ENCODE peak calls at places on chromosomes 16 and 17, in eight cellular contexts. One of them, this sample, is unnamed.

GRCh38 chr17:17514993-17515920 is 19.1 kb upstream of the RASD1 start:
- DNase-seq in lower lobe of right lung: no peak
- DNase-seq in GM23248: no peak
- DNase-seq in OCI-LY7: no peak
- DNase-seq in A549: no peak
- DNase-seq in naive thymus-derived CD4-positive, alpha-beta T cell: no peak
- DNase-seq in pancreas: no peak
- DNase-seq in BE2C: peak; percentile 41
- DNase-seq in this sample: no peak

GRCh38 chr16:51773491-51773890 is 622.4 kb upstream of the SALL1 start:
- DNase-seq in GM23248: no peak
- DNase-seq in naive thymus-derived CD4-positive, alpha-beta T cell: no peak
- DNase-seq in A549: no peak
- DNase-seq in lower lobe of right lung: no peak
- DNase-seq in OCI-LY7: no peak
- DNase-seq in pancreas: no peak
- DNase-seq in BE2C: no peak
- DNase-seq in this sample: no peak

GRCh38 chr16:20089246-20089965 is 15.7 kb upstream of the GPR139 start:
- DNase-seq in lower lobe of right lung: no peak
- DNase-seq in GM23248: no peak
- DNase-seq in naive thymus-derived CD4-positive, alpha-beta T cell: no peak
- DNase-seq in A549: no peak
- DNase-seq in BE2C: no peak
- DNase-seq in pancreas: no peak
- DNase-seq in OCI-LY7: no peak
- DNase-seq in this sample: no peak

GRCh38 chr17:66169839-66170238 is 22.1 kb downstream of the CEP112 start:
- DNase-seq in pancreas: no peak
- DNase-seq in GM23248: no peak
- DNase-seq in BE2C: no peak
- DNase-seq in A549: no peak
- DNase-seq in OCI-LY7: no peak
- DNase-seq in lower lobe of right lung: no peak
- DNase-seq in naive thymus-derived CD4-positive, alpha-beta T cell: no peak
- DNase-seq in this sample: no peak

GRCh38 chr16:23362460-23363317 is 60.6 kb downstream of the SCNN1B start:
- DNase-seq in BE2C: no peak
- DNase-seq in naive thymus-derived CD4-positive, alpha-beta T cell: no peak
- DNase-seq in A549: no peak
- DNase-seq in pancreas: peak; percentile 72
- DNase-seq in GM23248: no peak
- DNase-seq in lower lobe of right lung: peak; percentile 91
- DNase-seq in OCI-LY7: no peak
- DNase-seq in this sample: peak; percentile 76

GRCh38 chr16:50202926-50203624 is 50.0 kb downstream of the TENT4B start:
- DNase-seq in lower lobe of right lung: no peak
- DNase-seq in naive thymus-derived CD4-positive, alpha-beta T cell: no peak
- DNase-seq in pancreas: no peak
- DNase-seq in OCI-LY7: no peak
- DNase-seq in BE2C: no peak
- DNase-seq in GM23248: peak; percentile 91
- DNase-seq in A549: peak; percentile 76
- DNase-seq in this sample: no peak

GRCh38 chr17:59914274-59914854 is 21.4 kb downstream of the RPS6KB1 start:
- DNase-seq in lower lobe of right lung: no peak
- DNase-seq in pancreas: no peak
- DNase-seq in A549: peak; percentile 78
- DNase-seq in GM23248: peak; percentile 68
- DNase-seq in naive thymus-derived CD4-positive, alpha-beta T cell: peak; percentile 37
- DNase-seq in OCI-LY7: peak; percentile 67
- DNase-seq in BE2C: peak; percentile 25
- DNase-seq in this sample: no peak

GRCh38 chr17:9676742-9677387 is 31.5 kb downstream of the USP43 start:
- DNase-seq in OCI-LY7: no peak
- DNase-seq in pancreas: no peak
- DNase-seq in lower lobe of right lung: no peak
- DNase-seq in BE2C: no peak
- DNase-seq in naive thymus-derived CD4-positive, alpha-beta T cell: no peak
- DNase-seq in GM23248: peak; percentile 70
- DNase-seq in A549: peak; percentile 69
- DNase-seq in this sample: no peak

GRCh38 chr16:35747658-35748455 is 2288.4 kb downstream of the TP53TG3F start:
- DNase-seq in lower lobe of right lung: no peak
- DNase-seq in pancreas: no peak
- DNase-seq in OCI-LY7: no peak
- DNase-seq in BE2C: no peak
- DNase-seq in naive thymus-derived CD4-positive, alpha-beta T cell: no peak
- DNase-seq in GM23248: no peak
- DNase-seq in A549: no peak
- DNase-seq in this sample: peak; percentile 40

GRCh38 chr16:12484426-12484825 is 319.3 kb downstream of the CPPED1 start:
- DNase-seq in OCI-LY7: no peak
- DNase-seq in A549: no peak
- DNase-seq in lower lobe of right lung: no peak
- DNase-seq in pancreas: no peak
- DNase-seq in BE2C: no peak
- DNase-seq in naive thymus-derived CD4-positive, alpha-beta T cell: no peak
- DNase-seq in GM23248: no peak
- DNase-seq in this sample: no peak

GRCh38 chr16:84005391-84005790 is 37.2 kb downstream of the SLC38A8 start:
- DNase-seq in lower lobe of right lung: no peak
- DNase-seq in BE2C: no peak
- DNase-seq in naive thymus-derived CD4-positive, alpha-beta T cell: no peak
- DNase-seq in GM23248: no peak
- DNase-seq in pancreas: no peak
- DNase-seq in A549: no peak
- DNase-seq in OCI-LY7: no peak
- DNase-seq in this sample: no peak

GRCh38 chr16:56637814-56638750 is at the start of gene MT1A:
- DNase-seq in A549: peak; percentile 23
- DNase-seq in naive thymus-derived CD4-positive, alpha-beta T cell: no peak
- DNase-seq in GM23248: peak; percentile 74
- DNase-seq in lower lobe of right lung: peak; percentile 74
- DNase-seq in pancreas: peak; percentile 81
- DNase-seq in BE2C: no peak
- DNase-seq in OCI-LY7: no peak
- DNase-seq in this sample: peak; percentile 89

GRCh38 chr17:50048988-50049387 is 6.9 kb upstream of the ITGA3 start:
- DNase-seq in lower lobe of right lung: no peak
- DNase-seq in OCI-LY7: no peak
- DNase-seq in pancreas: no peak
- DNase-seq in A549: no peak
- DNase-seq in BE2C: no peak
- DNase-seq in naive thymus-derived CD4-positive, alpha-beta T cell: no peak
- DNase-seq in GM23248: no peak
- DNase-seq in this sample: no peak
- H3K4me1 ChIP-seq in lower lobe of right lung: peaks cover 65% of the 10 kb centered on the region
- H3K4me1 ChIP-seq in OCI-LY7: peaks cover 22% of the 10 kb centered on the region
- H3K4me1 ChIP-seq in pancreas: peaks cover 42% of the 10 kb centered on the region
- H3K4me1 ChIP-seq in A549: peaks cover 96% of the 10 kb centered on the region
- H3K4me1 ChIP-seq in BE2C: no peaks in the 10 kb centered on the region
- H3K4me1 ChIP-seq in naive thymus-derived CD4-positive, alpha-beta T cell: no peaks in the 10 kb centered on the region
- H3K4me1 ChIP-seq in GM23248: peaks cover 62% of the 10 kb centered on the region
- H3K4me1 ChIP-seq in this sample: peaks cover 71% of the 10 kb centered on the region

GRCh38 chr17:4490637-4491061 is 8.0 kb upstream of the SPNS2 start:
- DNase-seq in naive thymus-derived CD4-positive, alpha-beta T cell: no peak
- DNase-seq in lower lobe of right lung: no peak
- DNase-seq in GM23248: no peak
- DNase-seq in OCI-LY7: no peak
- DNase-seq in A549: no peak
- DNase-seq in pancreas: no peak
- DNase-seq in BE2C: no peak
- DNase-seq in this sample: no peak
- H3K4me1 ChIP-seq in naive thymus-derived CD4-positive, alpha-beta T cell: peaks cover 4% of the 10 kb centered on the region
- H3K4me1 ChIP-seq in lower lobe of right lung: peaks cover 20% of the 10 kb centered on the region
- H3K4me1 ChIP-seq in GM23248: no peaks in the 10 kb centered on the region
- H3K4me1 ChIP-seq in OCI-LY7: peaks cover 22% of the 10 kb centered on the region
- H3K4me1 ChIP-seq in A549: peaks cover 22% of the 10 kb centered on the region
- H3K4me1 ChIP-seq in pancreas: no peaks in the 10 kb centered on the region
- H3K4me1 ChIP-seq in BE2C: no peaks in the 10 kb centered on the region
- H3K4me1 ChIP-seq in this sample: peaks cover 24% of the 10 kb centered on the region

DNA sequence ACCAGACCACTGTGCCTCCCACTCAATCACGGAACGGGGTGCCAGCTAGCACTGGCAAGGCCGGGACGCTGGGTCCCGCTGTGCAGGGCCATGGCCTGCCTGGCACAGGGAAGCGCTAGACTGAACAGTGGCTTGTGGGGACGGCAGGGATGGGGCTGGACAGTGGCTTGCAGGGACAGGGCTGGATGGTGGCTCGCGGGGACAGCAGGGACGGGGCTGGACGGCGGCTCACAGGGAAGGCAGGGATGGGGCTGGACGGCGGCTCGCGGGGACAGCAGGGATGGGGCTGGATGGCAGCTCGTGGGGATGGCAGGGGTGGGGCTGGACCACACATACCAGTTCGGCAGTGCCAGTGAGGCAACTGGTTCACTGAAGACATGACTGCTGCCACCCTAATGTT is 32.6 kb downstream of the LMF1 start:
- DNase-seq in BE2C: no peak
- DNase-seq in A549: no peak
- DNase-seq in pancreas: no peak
- DNase-seq in OCI-LY7: no peak
- DNase-seq in naive thymus-derived CD4-positive, alpha-beta T cell: no peak
- DNase-seq in lower lobe of right lung: no peak
- DNase-seq in GM23248: no peak
- DNase-seq in this sample: peak; percentile 61
- H3K4me1 ChIP-seq in BE2C: no peaks in the 10 kb centered on the region
- H3K4me1 ChIP-seq in A549: no peaks in the 10 kb centered on the region
- H3K4me1 ChIP-seq in pancreas: no peaks in the 10 kb centered on the region
- H3K4me1 ChIP-seq in OCI-LY7: no peaks in the 10 kb centered on the region
- H3K4me1 ChIP-seq in naive thymus-derived CD4-positive, alpha-beta T cell: no peaks in the 10 kb centered on the region
- H3K4me1 ChIP-seq in lower lobe of right lung: no peaks in the 10 kb centered on the region
- H3K4me1 ChIP-seq in GM23248: no peaks in the 10 kb centered on the region
- H3K4me1 ChIP-seq in this sample: no peaks in the 10 kb centered on the region

DNA sequence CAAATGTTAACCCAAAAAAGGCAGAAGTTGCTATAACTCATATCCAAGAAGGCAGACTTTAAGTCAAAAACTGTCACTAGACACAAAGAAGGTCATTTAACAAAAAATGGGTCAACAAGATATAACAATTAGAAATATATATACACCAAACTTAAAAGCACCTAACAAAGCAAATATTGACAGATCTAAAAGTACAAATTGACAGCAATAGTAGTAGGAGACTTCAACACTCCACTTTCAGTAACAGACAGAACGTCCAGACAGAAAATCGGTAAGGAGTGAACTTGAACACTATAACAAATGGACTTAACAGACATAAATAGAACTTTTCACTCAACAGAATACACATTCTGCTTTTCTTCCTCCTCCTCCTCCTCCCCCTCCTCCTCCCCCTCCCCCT is 40.9 kb upstream of the MYLK3 start:
- DNase-seq in pancreas: no peak
- DNase-seq in BE2C: no peak
- DNase-seq in GM23248: no peak
- DNase-seq in naive thymus-derived CD4-positive, alpha-beta T cell: no peak
- DNase-seq in OCI-LY7: no peak
- DNase-seq in A549: no peak
- DNase-seq in lower lobe of right lung: no peak
- DNase-seq in this sample: no peak
- H3K4me1 ChIP-seq in pancreas: peaks cover 8% of the 10 kb centered on the region
- H3K4me1 ChIP-seq in BE2C: peaks cover 4% of the 10 kb centered on the region
- H3K4me1 ChIP-seq in GM23248: no peaks in the 10 kb centered on the region
- H3K4me1 ChIP-seq in naive thymus-derived CD4-positive, alpha-beta T cell: peaks cover 10% of the 10 kb centered on the region
- H3K4me1 ChIP-seq in OCI-LY7: peaks cover 43% of the 10 kb centered on the region
- H3K4me1 ChIP-seq in A549: peaks cover 3% of the 10 kb centered on the region
- H3K4me1 ChIP-seq in lower lobe of right lung: no peaks in the 10 kb centered on the region
- H3K4me1 ChIP-seq in this sample: no peaks in the 10 kb centered on the region

DNA sequence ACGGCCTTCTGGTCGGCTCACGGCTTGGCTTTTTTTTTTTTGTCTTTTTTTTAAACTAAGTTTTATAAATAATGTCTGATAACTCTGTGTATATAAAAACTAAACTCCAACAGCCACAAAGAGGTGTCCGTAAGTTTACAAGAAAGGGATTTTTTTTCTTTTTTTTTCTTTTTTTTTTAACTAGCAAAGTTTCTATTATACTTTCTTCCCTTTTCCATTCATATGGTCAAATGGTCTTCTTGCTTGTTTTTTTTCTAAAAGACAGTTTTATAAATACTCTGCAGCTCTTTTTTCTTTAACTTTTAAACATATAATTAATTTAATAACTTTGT is 3.5 kb upstream of the SIRT7 start:
- DNase-seq in pancreas: no peak
- DNase-seq in A549: no peak
- DNase-seq in lower lobe of right lung: no peak
- DNase-seq in GM23248: no peak
- DNase-seq in OCI-LY7: no peak
- DNase-seq in naive thymus-derived CD4-positive, alpha-beta T cell: no peak
- DNase-seq in BE2C: no peak
- DNase-seq in this sample: no peak
- H3K4me1 ChIP-seq in pancreas: peaks cover 45% of the 10 kb centered on the region
- H3K4me1 ChIP-seq in A549: peaks cover 83% of the 10 kb centered on the region
- H3K4me1 ChIP-seq in lower lobe of right lung: peaks cover 74% of the 10 kb centered on the region
- H3K4me1 ChIP-seq in GM23248: peaks cover 21% of the 10 kb centered on the region
- H3K4me1 ChIP-seq in OCI-LY7: peaks cover 46% of the 10 kb centered on the region
- H3K4me1 ChIP-seq in naive thymus-derived CD4-positive, alpha-beta T cell: peaks cover 33% of the 10 kb centered on the region
- H3K4me1 ChIP-seq in BE2C: peaks cover 13% of the 10 kb centered on the region
- H3K4me1 ChIP-seq in this sample: peaks cover 96% of the 10 kb centered on the region

DNA sequence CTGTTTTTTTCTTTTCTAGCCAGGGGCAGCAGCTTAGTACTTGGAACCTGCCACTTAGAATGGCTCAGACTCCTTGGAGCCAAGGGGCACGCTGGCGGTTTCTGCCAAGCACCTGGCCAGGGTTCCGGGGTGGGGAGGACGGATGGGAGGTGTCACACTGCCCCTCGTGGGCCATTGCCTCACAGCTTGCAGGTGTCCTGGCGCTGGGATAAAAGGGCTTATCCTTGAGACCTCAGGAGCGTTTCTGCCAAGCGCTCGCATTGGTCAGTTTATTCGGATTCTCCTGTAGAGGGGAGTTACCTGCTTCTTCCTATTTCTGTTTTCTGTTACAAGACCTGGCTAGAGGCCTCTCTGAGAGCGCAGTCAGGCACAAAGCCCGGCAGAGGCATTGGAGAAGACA is 234.6 kb downstream of the MSI2 start:
- DNase-seq in BE2C: no peak
- DNase-seq in lower lobe of right lung: no peak
- DNase-seq in OCI-LY7: no peak
- DNase-seq in GM23248: no peak
- DNase-seq in A549: no peak
- DNase-seq in naive thymus-derived CD4-positive, alpha-beta T cell: no peak
- DNase-seq in pancreas: no peak
- DNase-seq in this sample: peak; percentile 75
- H3K4me1 ChIP-seq in BE2C: peaks cover 12% of the 10 kb centered on the region
- H3K4me1 ChIP-seq in lower lobe of right lung: peaks cover 10% of the 10 kb centered on the region
- H3K4me1 ChIP-seq in OCI-LY7: peaks cover 27% of the 10 kb centered on the region
- H3K4me1 ChIP-seq in GM23248: no peaks in the 10 kb centered on the region
- H3K4me1 ChIP-seq in A549: no peaks in the 10 kb centered on the region
- H3K4me1 ChIP-seq in naive thymus-derived CD4-positive, alpha-beta T cell: no peaks in the 10 kb centered on the region
- H3K4me1 ChIP-seq in pancreas: no peaks in the 10 kb centered on the region
- H3K4me1 ChIP-seq in this sample: no peaks in the 10 kb centered on the region